ENCODE peak calls at places on chromosomes 16 and 17, in five cellular contexts. P is NCI-H1694, V is A172, J is iPS-NIHi11, N is lower lobe of right lung. X is an unnamed sample.

GRCh38 chr16:28096974-28097373 is 33.5 kb upstream of the GSG1L start:
- DNase-seq in P (no peak), V (no peak), J (no peak), N (peak; percentile 35), X (no peak)

GRCh38 chr16:65769776-65770438 is 596.6 kb upstream of the CDH5 start:
- DNase-seq in P (no peak), V (peak; percentile 78), J (no peak), N (no peak), X (peak; percentile 93)

GRCh38 chr17:5049314-5049819 is 14.1 kb upstream of the SLC52A1 start:
- DNase-seq in P (no peak), V (no peak), J (no peak), N (no peak), X (no peak)

GRCh38 chr16:89052824-89053724 is 40.6 kb upstream of the ACSF3 start:
- DNase-seq in P (no peak), V (peak; percentile 29), J (peak; percentile 65), N (no peak), X (no peak)

GRCh38 chr16:20774703-20775362 is 11.0 kb downstream of the ACSM3 start:
- DNase-seq in P (peak; percentile 13), V (peak; percentile 80), J (peak; percentile 85), N (peak; percentile 86), X (peak; percentile 33)

GRCh38 chr16:12413393-12413792 is 390.3 kb downstream of the CPPED1 start:
- DNase-seq in P (no peak), V (no peak), J (no peak), N (no peak), X (no peak)

GRCh38 chr17:76121932-76122383 is 18.4 kb upstream of the EXOC7 start:
- DNase-seq in P (no peak), V (no peak), J (peak; percentile 71), N (no peak), X (no peak)

GRCh38 chr16:75485230-75486013 is 9.8 kb downstream of the CHST6 start:
- DNase-seq in P (no peak), V (no peak), J (no peak), N (no peak), X (no peak)

GRCh38 chr16:28264656-28265055 is 27.7 kb upstream of the SBK1 start:
- DNase-seq in P (no peak), V (peak; percentile 36), J (peak; percentile 51), N (no peak), X (peak; percentile 95)

GRCh38 chr17:3557768-3558583 is at the start of gene TRPV3:
- DNase-seq in P (no peak), V (peak; percentile 87), J (peak; percentile 73), N (no peak), X (peak; percentile 60)

GRCh38 chr17:78793415-78793814 is 11.3 kb upstream of the CYTH1 start:
- DNase-seq in P (no peak), V (no peak), J (no peak), N (peak; percentile 42), X (no peak)

GRCh38 chr16:27169511-27170071 is 33.7 kb upstream of the KDM8 start:
- DNase-seq in P (peak; percentile 27), V (peak; percentile 91), J (peak; percentile 24), N (no peak), X (peak; percentile 52)

GRCh38 chr17:7413346-7413985 is 5.8 kb downstream of the NLGN2 start:
- DNase-seq in P (no peak), V (peak; percentile 78), J (no peak), N (no peak), X (peak; percentile 54)

GRCh38 chr17:48487221-48487620 is 43.6 kb downstream of the HOXB1 start:
- DNase-seq in P (no peak), V (peak; percentile 17), J (no peak), N (no peak), X (peak; percentile 21)

GRCh38 chr17:70976447-70976846 is 807.1 kb downstream of the KCNJ2 start:
- DNase-seq in P (no peak), V (no peak), J (no peak), N (no peak), X (no peak)

GRCh38 chr16:89784409-89784808 is 32.0 kb downstream of the FANCA start:
- DNase-seq in P (no peak), V (no peak), J (no peak), N (no peak), X (no peak)

X was measured in NCI-H226.